ENCODE peak calls at places on chromosome 22, in ten cellular contexts. One of them, this sample, is unnamed.
A peak's percentile ranks its signal among the peaks of the same experiment; 100 is the strongest.

GRCh38 chr22:41770715-41771452 is 29.6 kb upstream of the CCDC134 start:
- DNase-seq in Jurkat, Clone E6-1: no peak
- DNase-seq in effector CD8-positive, alpha-beta T cell: no peak
- DNase-seq in fibroblast of lung: no peak
- DNase-seq in T follicular helper cell: no peak
- DNase-seq in smooth muscle cell of the brain vasculature: no peak
- DNase-seq in A549: no peak
- DNase-seq in NCI-H187 treated with DMSO at 0.1 percent for 48 hours: no peak
- DNase-seq in iPS DF 19.7: no peak
- DNase-seq in left ventricle myocardium superior: no peak
- DNase-seq in this sample: no peak

GRCh38 chr22:24819941-24820461 is 14.0 kb downstream of the SGSM1 start:
- DNase-seq in Jurkat, Clone E6-1: no peak
- DNase-seq in effector CD8-positive, alpha-beta T cell: no peak
- DNase-seq in fibroblast of lung: no peak
- DNase-seq in T follicular helper cell: no peak
- DNase-seq in smooth muscle cell of the brain vasculature: no peak
- DNase-seq in A549: peak; percentile 37
- DNase-seq in NCI-H187 treated with DMSO at 0.1 percent for 48 hours: no peak
- DNase-seq in iPS DF 19.7: no peak
- DNase-seq in left ventricle myocardium superior: peak; percentile 82
- DNase-seq in this sample: no peak

GRCh38 chr22:36541831-36542391 is 12.9 kb upstream of the EIF3D start:
- DNase-seq in Jurkat, Clone E6-1: no peak
- DNase-seq in effector CD8-positive, alpha-beta T cell: no peak
- DNase-seq in fibroblast of lung: peak; percentile 70
- DNase-seq in T follicular helper cell: no peak
- DNase-seq in smooth muscle cell of the brain vasculature: no peak
- DNase-seq in A549: peak; percentile 69
- DNase-seq in NCI-H187 treated with DMSO at 0.1 percent for 48 hours: no peak
- DNase-seq in iPS DF 19.7: no peak
- DNase-seq in left ventricle myocardium superior: no peak
- DNase-seq in this sample: no peak

GRCh38 chr22:24444251-24444650 is 16.9 kb downstream of the ADORA2A start:
- DNase-seq in Jurkat, Clone E6-1: no peak
- DNase-seq in effector CD8-positive, alpha-beta T cell: no peak
- DNase-seq in fibroblast of lung: no peak
- DNase-seq in T follicular helper cell: no peak
- DNase-seq in smooth muscle cell of the brain vasculature: no peak
- DNase-seq in A549: no peak
- DNase-seq in NCI-H187 treated with DMSO at 0.1 percent for 48 hours: no peak
- DNase-seq in iPS DF 19.7: no peak
- DNase-seq in left ventricle myocardium superior: no peak
- DNase-seq in this sample: no peak

GRCh38 chr22:48665286-48666010 is 1162.2 kb downstream of the BRD1 start:
- DNase-seq in Jurkat, Clone E6-1: no peak
- DNase-seq in effector CD8-positive, alpha-beta T cell: no peak
- DNase-seq in fibroblast of lung: no peak
- DNase-seq in T follicular helper cell: no peak
- DNase-seq in smooth muscle cell of the brain vasculature: no peak
- DNase-seq in A549: no peak
- DNase-seq in NCI-H187 treated with DMSO at 0.1 percent for 48 hours: no peak
- DNase-seq in iPS DF 19.7: no peak
- DNase-seq in left ventricle myocardium superior: peak; percentile 4
- DNase-seq in this sample: no peak

GRCh38 chr22:24370426-24370825 is 57.0 kb upstream of the ADORA2A start:
- DNase-seq in Jurkat, Clone E6-1: no peak
- DNase-seq in effector CD8-positive, alpha-beta T cell: no peak
- DNase-seq in fibroblast of lung: peak; percentile 11
- DNase-seq in T follicular helper cell: no peak
- DNase-seq in smooth muscle cell of the brain vasculature: no peak
- DNase-seq in A549: no peak
- DNase-seq in NCI-H187 treated with DMSO at 0.1 percent for 48 hours: no peak
- DNase-seq in iPS DF 19.7: no peak
- DNase-seq in left ventricle myocardium superior: no peak
- DNase-seq in this sample: no peak

GRCh38 chr22:20469110-20469855 is 26.3 kb downstream of the KLHL22 start:
- DNase-seq in Jurkat, Clone E6-1: no peak
- DNase-seq in effector CD8-positive, alpha-beta T cell: no peak
- DNase-seq in fibroblast of lung: no peak
- DNase-seq in T follicular helper cell: no peak
- DNase-seq in smooth muscle cell of the brain vasculature: no peak
- DNase-seq in A549: no peak
- DNase-seq in NCI-H187 treated with DMSO at 0.1 percent for 48 hours: no peak
- DNase-seq in iPS DF 19.7: no peak
- DNase-seq in left ventricle myocardium superior: no peak
- DNase-seq in this sample: no peak

GRCh38 chr22:26170112-26170492 is 840 bp downstream of the SEZ6L start:
- DNase-seq in Jurkat, Clone E6-1: no peak
- DNase-seq in effector CD8-positive, alpha-beta T cell: no peak
- DNase-seq in fibroblast of lung: no peak
- DNase-seq in T follicular helper cell: no peak
- DNase-seq in smooth muscle cell of the brain vasculature: no peak
- DNase-seq in A549: no peak
- DNase-seq in NCI-H187 treated with DMSO at 0.1 percent for 48 hours: no peak
- DNase-seq in iPS DF 19.7: no peak
- DNase-seq in left ventricle myocardium superior: no peak
- DNase-seq in this sample: no peak

GRCh38 chr22:27993201-27993635 is 74.2 kb upstream of the PITPNB start:
- DNase-seq in Jurkat, Clone E6-1: no peak
- DNase-seq in effector CD8-positive, alpha-beta T cell: no peak
- DNase-seq in fibroblast of lung: no peak
- DNase-seq in T follicular helper cell: no peak
- DNase-seq in smooth muscle cell of the brain vasculature: no peak
- DNase-seq in A549: no peak
- DNase-seq in NCI-H187 treated with DMSO at 0.1 percent for 48 hours: no peak
- DNase-seq in iPS DF 19.7: no peak
- DNase-seq in left ventricle myocardium superior: no peak
- DNase-seq in this sample: no peak

GRCh38 chr22:32619614-32620426 is 145.2 kb downstream of the FBXO7 start:
- DNase-seq in Jurkat, Clone E6-1: no peak
- DNase-seq in effector CD8-positive, alpha-beta T cell: no peak
- DNase-seq in fibroblast of lung: peak; percentile 87
- DNase-seq in T follicular helper cell: no peak
- DNase-seq in smooth muscle cell of the brain vasculature: no peak
- DNase-seq in A549: peak; percentile 25
- DNase-seq in NCI-H187 treated with DMSO at 0.1 percent for 48 hours: no peak
- DNase-seq in iPS DF 19.7: no peak
- DNase-seq in left ventricle myocardium superior: peak; percentile 70
- DNase-seq in this sample: no peak

GRCh38 chr22:29149841-29150555 is 55.7 kb upstream of the EMID1 start:
- DNase-seq in Jurkat, Clone E6-1: no peak
- DNase-seq in effector CD8-positive, alpha-beta T cell: no peak
- DNase-seq in fibroblast of lung: no peak
- DNase-seq in T follicular helper cell: no peak
- DNase-seq in smooth muscle cell of the brain vasculature: no peak
- DNase-seq in A549: no peak
- DNase-seq in NCI-H187 treated with DMSO at 0.1 percent for 48 hours: no peak
- DNase-seq in iPS DF 19.7: no peak
- DNase-seq in left ventricle myocardium superior: peak; percentile 58
- DNase-seq in this sample: no peak

GRCh38 chr22:44369916-44370804 is 57.4 kb upstream of the SHISAL1 start:
- DNase-seq in Jurkat, Clone E6-1: no peak
- DNase-seq in effector CD8-positive, alpha-beta T cell: no peak
- DNase-seq in fibroblast of lung: no peak
- DNase-seq in T follicular helper cell: no peak
- DNase-seq in smooth muscle cell of the brain vasculature: no peak
- DNase-seq in A549: no peak
- DNase-seq in NCI-H187 treated with DMSO at 0.1 percent for 48 hours: no peak
- DNase-seq in iPS DF 19.7: no peak
- DNase-seq in left ventricle myocardium superior: peak; percentile 10
- DNase-seq in this sample: no peak

GRCh38 chr22:26681395-26681821 is 24.0 kb downstream of the MIAT start:
- DNase-seq in Jurkat, Clone E6-1: no peak
- DNase-seq in effector CD8-positive, alpha-beta T cell: no peak
- DNase-seq in fibroblast of lung: peak; percentile 41
- DNase-seq in T follicular helper cell: no peak
- DNase-seq in smooth muscle cell of the brain vasculature: no peak
- DNase-seq in A549: no peak
- DNase-seq in NCI-H187 treated with DMSO at 0.1 percent for 48 hours: no peak
- DNase-seq in iPS DF 19.7: no peak
- DNase-seq in left ventricle myocardium superior: no peak
- DNase-seq in this sample: no peak

GRCh38 chr22:31614781-31615480 is 47.1 kb downstream of the PISD start:
- DNase-seq in Jurkat, Clone E6-1: no peak
- DNase-seq in effector CD8-positive, alpha-beta T cell: no peak
- DNase-seq in fibroblast of lung: no peak
- DNase-seq in T follicular helper cell: no peak
- DNase-seq in smooth muscle cell of the brain vasculature: no peak
- DNase-seq in A549: no peak
- DNase-seq in NCI-H187 treated with DMSO at 0.1 percent for 48 hours: no peak
- DNase-seq in iPS DF 19.7: no peak
- DNase-seq in left ventricle myocardium superior: no peak
- DNase-seq in this sample: no peak

GRCh38 chr22:41290262-41291221 is 4.6 kb upstream of the RANGAP1 start:
- DNase-seq in Jurkat, Clone E6-1: no peak
- DNase-seq in effector CD8-positive, alpha-beta T cell: no peak
- DNase-seq in fibroblast of lung: peak; percentile 37
- DNase-seq in T follicular helper cell: no peak
- DNase-seq in smooth muscle cell of the brain vasculature: no peak
- DNase-seq in A549: peak; percentile 44
- DNase-seq in NCI-H187 treated with DMSO at 0.1 percent for 48 hours: no peak
- DNase-seq in iPS DF 19.7: no peak
- DNase-seq in left ventricle myocardium superior: no peak
- DNase-seq in this sample: no peak

GRCh38 chr22:37525073-37525745 is 6.0 kb upstream of the CARD10 start:
- DNase-seq in Jurkat, Clone E6-1: no peak
- DNase-seq in effector CD8-positive, alpha-beta T cell: no peak
- DNase-seq in fibroblast of lung: peak; percentile 61
- DNase-seq in T follicular helper cell: no peak
- DNase-seq in smooth muscle cell of the brain vasculature: no peak
- DNase-seq in A549: peak; percentile 60
- DNase-seq in NCI-H187 treated with DMSO at 0.1 percent for 48 hours: no peak
- DNase-seq in iPS DF 19.7: no peak
- DNase-seq in left ventricle myocardium superior: no peak
- DNase-seq in this sample: no peak

GRCh38 chr22:23356094-23356493 is 175.8 kb downstream of the BCR start:
- DNase-seq in Jurkat, Clone E6-1: no peak
- DNase-seq in effector CD8-positive, alpha-beta T cell: no peak
- DNase-seq in fibroblast of lung: no peak
- DNase-seq in T follicular helper cell: no peak
- DNase-seq in smooth muscle cell of the brain vasculature: no peak
- DNase-seq in A549: no peak
- DNase-seq in NCI-H187 treated with DMSO at 0.1 percent for 48 hours: no peak
- DNase-seq in iPS DF 19.7: no peak
- DNase-seq in left ventricle myocardium superior: no peak
- DNase-seq in this sample: no peak

GRCh38 chr22:30681840-30682239 is 12.8 kb upstream of the OSBP2 start:
- DNase-seq in Jurkat, Clone E6-1: no peak
- DNase-seq in effector CD8-positive, alpha-beta T cell: no peak
- DNase-seq in fibroblast of lung: no peak
- DNase-seq in T follicular helper cell: no peak
- DNase-seq in smooth muscle cell of the brain vasculature: no peak
- DNase-seq in A549: no peak
- DNase-seq in NCI-H187 treated with DMSO at 0.1 percent for 48 hours: no peak
- DNase-seq in iPS DF 19.7: no peak
- DNase-seq in left ventricle myocardium superior: no peak
- DNase-seq in this sample: no peak

GRCh38 chr22:50119768-50120251 is 30.0 kb downstream of the MOV10L1 start:
- DNase-seq in Jurkat, Clone E6-1: no peak
- DNase-seq in effector CD8-positive, alpha-beta T cell: no peak
- DNase-seq in fibroblast of lung: peak; percentile 27
- DNase-seq in T follicular helper cell: no peak
- DNase-seq in smooth muscle cell of the brain vasculature: peak; percentile 54
- DNase-seq in A549: no peak
- DNase-seq in NCI-H187 treated with DMSO at 0.1 percent for 48 hours: no peak
- DNase-seq in iPS DF 19.7: no peak
- DNase-seq in left ventricle myocardium superior: no peak
- DNase-seq in this sample: no peak

GRCh38 chr22:48746789-48747425 is 1080.8 kb downstream of the BRD1 start:
- DNase-seq in Jurkat, Clone E6-1: no peak
- DNase-seq in effector CD8-positive, alpha-beta T cell: no peak
- DNase-seq in fibroblast of lung: no peak
- DNase-seq in T follicular helper cell: no peak
- DNase-seq in smooth muscle cell of the brain vasculature: no peak
- DNase-seq in A549: no peak
- DNase-seq in NCI-H187 treated with DMSO at 0.1 percent for 48 hours: no peak
- DNase-seq in iPS DF 19.7: no peak
- DNase-seq in left ventricle myocardium superior: no peak
- DNase-seq in this sample: no peak

This sample was measured in DND-41.